ENCODE peak calls at places on chromosomes 6 and 20, in seven cellular contexts. D is AG10803, Y is astrocyte, E is ovary, N is right lobe of liver, W is left lung, M is epithelial cell of esophagus. K is an unnamed sample.

GRCh38 chr6:28673417-28673799 is 147.7 kb downstream of the GPX5 start:
- DNase-seq in D (no peak), Y (no peak), E (no peak), N (no peak), W (no peak), M (no peak), K (no peak)

GRCh38 chr6:13294499-13295069 is 33.8 kb downstream of the TBC1D7 start:
- DNase-seq in D (no peak), Y (no peak), E (no peak), N (no peak), W (no peak), M (no peak), K (no peak)

GRCh38 chr6:41073203-41073967 is 611 bp downstream of the NFYA start:
- DNase-seq in D (peak), Y (peak), E (peak), N (peak), W (peak), M (peak), K (peak)

GRCh38 chr20:15854871-15855270 is 718.4 kb downstream of the KIF16B start:
- DNase-seq in D (no peak), Y (no peak), E (no peak), N (no peak), W (no peak), M (no peak), K (no peak)

GRCh38 chr20:61350500-61351250 is 98.6 kb downstream of the CDH4 start:
- DNase-seq in D (no peak), Y (no peak), E (no peak), N (no peak), W (no peak), M (no peak), K (no peak)

GRCh38 chr20:9059931-9060330 is 9.0 kb upstream of the PLCB4 start:
- DNase-seq in D (peak), Y (peak), E (no peak), N (no peak), W (no peak), M (peak), K (no peak)

GRCh38 chr20:45833883-45834796 is 541 bp downstream of the SNX21 start:
- DNase-seq in D (peak), Y (peak), E (peak), N (peak), W (peak), M (peak), K (peak)

GRCh38 chr20:33318096-33318429 is 35.0 kb downstream of the BPIFB1 start:
- DNase-seq in D (no peak), Y (no peak), E (no peak), N (no peak), W (no peak), M (no peak), K (no peak)

GRCh38 chr6:125357515-125358256 is 55.9 kb upstream of the HDDC2 start:
- DNase-seq in D (no peak), Y (peak), E (no peak), N (no peak), W (no peak), M (no peak), K (peak)

GRCh38 chr6:135851442-135852271 is at the start of gene PDE7B:
- DNase-seq in D (peak), Y (peak), E (peak), N (peak), W (peak), M (peak), K (peak)

GRCh38 chr6:2596222-2596621 is 154.5 kb downstream of the MYLK4 start:
- DNase-seq in D (no peak), Y (no peak), E (no peak), N (no peak), W (peak), M (no peak), K (no peak)

GRCh38 chr6:41462980-41463930 is 82.9 kb upstream of the FOXP4 start:
- DNase-seq in D (peak), Y (peak), E (peak), N (peak), W (no peak), M (peak), K (peak)

GRCh38 chr20:44690781-44691423 is 24.3 kb upstream of the CCN5 start:
- DNase-seq in D (peak), Y (no peak), E (no peak), N (no peak), W (no peak), M (no peak), K (no peak)

GRCh38 chr6:142716097-142716496 is 228.9 kb downstream of the HIVEP2 start:
- DNase-seq in D (no peak), Y (no peak), E (no peak), N (no peak), W (no peak), M (no peak), K (no peak)

GRCh38 chr20:44166008-44166407 is 21.0 kb downstream of the JPH2 start:
- DNase-seq in D (peak), Y (peak), E (no peak), N (no peak), W (no peak), M (peak), K (peak)

GRCh38 chr6:139112146-139112545 is 22.7 kb upstream of the HECA start:
- DNase-seq in D (no peak), Y (no peak), E (no peak), N (no peak), W (no peak), M (peak), K (no peak)

GRCh38 chr6:35817515-35817914 is 12.4 kb downstream of the LHFPL5 start:
- DNase-seq in D (no peak), Y (no peak), E (no peak), N (no peak), W (no peak), M (no peak), K (no peak)

GRCh38 chr6:135870722-135871121 is 19.2 kb downstream of the PDE7B start:
- DNase-seq in D (peak), Y (peak), E (no peak), N (no peak), W (no peak), M (peak), K (peak)

DNA sequence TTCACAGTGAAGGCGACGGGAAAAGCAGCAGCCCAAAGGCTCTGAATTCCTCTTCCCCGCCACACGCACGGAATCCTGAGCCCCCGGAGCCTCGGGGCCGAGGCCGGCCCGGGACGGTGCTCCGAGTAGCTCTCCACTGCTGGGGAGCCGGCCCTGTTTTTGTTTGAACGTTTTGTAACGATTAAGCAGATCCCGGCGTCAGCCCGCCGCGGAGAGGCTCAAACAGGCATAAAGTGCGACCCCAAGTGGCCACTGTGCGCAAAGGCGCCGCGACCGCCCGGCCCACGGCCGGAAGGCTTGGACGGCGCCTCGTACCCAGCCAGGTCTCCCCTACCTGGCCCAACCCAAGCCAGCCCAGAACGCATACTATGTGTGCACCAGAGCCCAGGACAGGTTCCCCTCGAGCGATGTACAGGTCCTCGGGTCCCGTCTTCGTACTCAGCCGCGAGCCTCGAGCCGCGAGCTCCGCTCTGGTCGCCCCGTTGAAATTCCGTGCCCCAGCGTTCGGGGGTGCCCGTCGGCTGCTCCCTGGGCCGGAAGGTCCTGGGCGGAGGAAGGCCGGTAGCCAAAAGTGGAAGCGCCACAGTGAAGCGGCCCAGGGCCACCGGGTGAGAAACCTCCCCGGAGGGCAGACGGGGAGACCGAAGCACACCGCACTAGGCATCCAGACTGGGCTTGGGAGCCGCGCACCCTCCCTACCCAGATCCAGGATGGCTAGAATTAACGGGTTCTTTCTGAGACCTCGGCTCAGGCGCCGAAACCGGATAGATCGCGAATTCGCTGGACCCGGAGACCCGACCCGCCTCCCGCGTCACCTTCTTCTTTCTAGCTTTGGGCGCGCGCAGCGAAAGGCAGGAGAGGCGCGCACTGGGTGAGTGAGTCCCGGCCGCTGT is 1.2 kb upstream of the MAFB start:
- DNase-seq in D (peak), Y (peak), E (peak), N (peak), W (peak), M (peak), K (peak)
- H3K4me3 ChIP-seq in D (peak), Y (peak), E (peak), N (peak), W (peak), M (peak), K (peak)

DNA sequence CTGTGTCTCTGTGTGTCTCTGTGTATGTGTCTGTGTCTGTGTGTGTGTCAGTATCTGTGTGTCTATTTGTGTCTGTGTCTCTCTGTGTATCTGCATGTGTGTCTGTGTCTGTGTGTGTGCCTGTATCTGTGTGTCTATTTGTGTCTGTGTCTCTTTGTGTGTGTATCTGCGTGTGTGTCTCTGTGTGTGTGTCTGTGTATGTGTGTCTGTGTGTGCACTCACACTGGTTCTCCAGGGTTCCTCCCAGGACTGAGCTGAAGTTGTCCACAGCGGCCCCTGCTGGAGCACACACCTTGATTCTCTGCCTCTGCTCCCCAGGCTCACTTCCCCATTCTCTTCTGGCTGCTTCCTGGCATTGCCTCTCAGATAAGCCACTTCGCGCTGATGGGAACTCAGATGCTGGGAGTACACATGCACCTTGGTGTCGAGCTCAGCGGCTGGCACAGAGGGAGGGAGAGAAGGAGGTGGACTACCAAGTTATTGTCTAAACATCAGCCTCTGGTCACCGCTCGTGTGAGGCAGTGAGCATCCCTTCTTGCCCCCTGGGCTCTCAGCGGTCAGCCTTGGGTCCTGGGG is 105.0 kb upstream of the NXT1 start:
- DNase-seq in D (peak), Y (no peak), E (no peak), N (peak), W (peak), M (peak), K (peak)
- TF ChIP-seq CTCF in D (peak), Y (peak), E (no peak), N (peak), W (peak), M (peak), K (peak)

GRCh38 chr6:44249082-44249748 is 2.3 kb downstream of the HSP90AB1 start:
- DNase-seq in D (no peak), Y (no peak), E (no peak), N (no peak), W (peak), M (no peak), K (no peak)
- H3K4me3 ChIP-seq in D (peak), Y (peak), E (no peak), N (no peak), W (no peak), M (peak), K (peak)

GRCh38 chr6:144993870-144994269 is 708.7 kb downstream of the UTRN start:
- DNase-seq in D (peak), Y (peak), E (no peak), N (no peak), W (no peak), M (peak), K (peak)

GRCh38 chr6:144999127-144999526 is 714.0 kb downstream of the UTRN start:
- DNase-seq in D (peak), Y (no peak), E (no peak), N (no peak), W (no peak), M (peak), K (no peak)
- TF ChIP-seq CTCF in D (peak), Y (no peak), E (no peak), N (no peak), W (no peak), M (no peak), K (peak)

GRCh38 chr6:95095271-95095670 is 482.1 kb upstream of the MANEA start:
- DNase-seq in D (no peak), Y (no peak), E (no peak), N (no peak), W (no peak), M (peak), K (no peak)
- H3K4me3 ChIP-seq in D (no peak), Y (peak), E (no peak), N (no peak), W (no peak), M (peak), K (no peak)

GRCh38 chr6:147758305-147758704 is 249.8 kb downstream of the SAMD5 start:
- DNase-seq in D (no peak), Y (no peak), E (no peak), N (no peak), W (no peak), M (no peak), K (no peak)
- TF ChIP-seq CTCF in D (no peak), Y (no peak), E (no peak), N (no peak), W (no peak), M (no peak), K (no peak)

GRCh38 chr6:137871299-137871698 is 4.2 kb downstream of the TNFAIP3 start:
- DNase-seq in D (no peak), Y (no peak), E (no peak), N (no peak), W (no peak), M (peak), K (peak)
- H3K4me3 ChIP-seq in D (no peak), Y (no peak), E (peak), N (no peak), W (no peak), M (peak), K (no peak)

DNA sequence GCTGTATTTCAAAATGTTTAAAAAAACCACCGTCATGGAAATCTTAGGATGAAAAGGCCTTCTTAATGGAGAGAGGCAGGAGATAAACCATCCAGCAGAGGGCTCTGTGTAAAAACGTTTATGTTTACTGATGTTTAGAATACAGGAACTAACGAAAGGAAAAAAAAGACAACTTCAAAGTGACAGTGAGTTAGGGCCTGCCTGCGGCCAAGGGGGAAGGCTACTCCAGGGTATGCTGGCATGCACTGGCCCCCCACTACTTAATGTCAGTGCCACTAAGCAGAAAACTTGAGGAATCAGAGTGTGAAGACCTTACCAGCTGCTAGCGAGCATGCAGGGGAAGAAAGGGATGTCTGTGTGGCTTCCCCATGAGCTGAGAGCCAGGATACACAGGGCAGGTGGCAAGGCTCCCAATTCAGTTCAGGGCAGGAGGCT is 47.7 kb downstream of the AKAP7 start:
- DNase-seq in D (peak), Y (no peak), E (no peak), N (no peak), W (no peak), M (peak), K (peak)
- TF ChIP-seq CTCF in D (peak), Y (peak), E (no peak), N (peak), W (peak), M (peak), K (peak)

DNA sequence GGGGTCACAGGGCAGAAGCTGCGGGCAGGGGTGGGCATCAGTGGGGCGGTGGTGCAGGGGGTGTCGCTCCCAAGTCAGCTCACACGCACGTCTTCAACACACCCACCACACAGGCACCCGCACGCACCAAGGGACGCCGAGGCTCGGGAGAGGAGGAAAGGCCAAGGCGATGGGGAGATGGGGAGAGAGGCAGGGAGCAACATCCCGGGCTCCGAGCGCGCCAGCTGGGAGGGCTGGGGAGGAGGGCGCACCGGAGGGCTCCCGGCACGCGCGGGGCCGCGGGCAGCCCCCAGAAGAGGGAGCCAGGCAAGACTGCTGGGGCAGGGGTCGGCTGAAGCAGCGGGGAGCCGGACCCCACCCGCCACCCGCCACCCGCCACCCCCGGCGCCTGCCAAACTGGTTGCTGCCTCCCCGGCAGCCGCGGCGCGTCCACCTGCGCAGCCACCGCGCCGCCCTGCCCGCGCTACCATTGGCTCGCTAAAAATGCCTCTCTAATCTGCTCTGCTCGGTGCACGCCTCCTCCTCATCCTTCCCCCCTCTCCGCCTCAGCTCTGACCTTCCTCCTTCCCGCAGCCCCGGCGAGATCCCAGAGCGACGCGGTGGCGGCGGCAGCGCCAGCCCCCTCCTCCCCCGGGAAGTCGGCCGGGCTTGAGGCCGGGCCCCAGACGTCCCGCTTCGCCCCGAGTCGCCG is at the start of gene PACSIN1:
- DNase-seq in D (no peak), Y (no peak), E (no peak), N (no peak), W (no peak), M (peak), K (no peak)
- H3K4me3 ChIP-seq in D (peak), Y (peak), E (no peak), N (no peak), W (peak), M (peak), K (peak)

DNA sequence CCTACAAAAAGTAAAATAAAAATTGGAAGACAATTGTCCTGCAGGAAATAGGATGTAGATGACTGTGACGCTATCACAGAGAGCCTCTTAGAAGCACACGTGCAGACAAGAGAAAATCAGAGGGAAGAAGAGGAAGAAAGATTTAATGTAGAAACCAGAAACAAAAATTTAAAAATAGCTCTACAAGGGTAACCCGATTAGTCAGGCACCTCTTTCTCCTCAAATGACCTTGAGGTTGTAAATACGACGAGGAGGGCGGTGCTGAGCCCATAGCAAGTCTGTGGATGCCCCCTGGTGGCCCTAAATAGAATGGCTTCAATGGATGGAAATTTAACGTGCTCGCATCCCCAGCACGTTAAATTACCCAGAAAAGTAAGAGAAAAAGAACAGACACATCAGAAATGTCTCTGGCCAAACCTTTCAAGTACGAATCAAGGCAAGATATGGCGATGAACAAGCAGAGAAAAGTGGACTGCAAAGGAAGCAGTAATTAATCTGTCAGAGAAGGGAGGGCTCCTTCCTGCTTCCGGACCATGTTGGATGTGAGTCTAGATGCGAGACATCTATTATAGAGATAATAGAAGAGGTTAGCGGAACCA is 4.2 kb upstream of the PRPH2 start:
- DNase-seq in D (peak), Y (peak), E (peak), N (peak), W (peak), M (peak), K (peak)
- TF ChIP-seq CTCF in D (peak), Y (peak), E (peak), N (peak), W (peak), M (peak), K (peak)

K was measured in cardiac fibroblast.